ENCODE peak calls at places on chromosome 19, in seven cellular contexts. H, D, J, Q, W, K and Y are unnamed samples.

GRCh38 chr19:38946229-38947010 is 15.7 kb downstream of the MRPS12 start:
- DNase-seq in Q (no peak), D (no peak), W (no peak), K (no peak), H (no peak), J (no peak), Y (no peak)

GRCh38 chr19:46784262-46785053 is 3.9 kb downstream of the SLC1A5 start:
- DNase-seq in Q (no peak), W (peak), J (no peak), H (peak), K (no peak), D (peak), Y (peak)

GRCh38 chr19:44732235-44733014 is 16.1 kb upstream of the BCL3 start:
- DNase-seq in J (no peak), K (no peak), W (no peak), H (no peak), D (no peak), Q (no peak), Y (no peak)

GRCh38 chr19:10201176-10201575 is 6.4 kb upstream of the DNMT1 start:
- DNase-seq in H (no peak), D (no peak), K (no peak), Q (no peak), W (no peak), J (no peak), Y (no peak)

GRCh38 chr19:15640294-15640903 is at the start of gene CYP4F3:
- DNase-seq in D (no peak), Q (no peak), W (no peak), J (no peak), H (no peak), K (no peak), Y (no peak)

GRCh38 chr19:40284251-40284500 is 969 bp downstream of the AKT2 start:
- DNase-seq in D (no peak), W (no peak), K (no peak), Q (no peak), H (no peak), J (no peak), Y (no peak)

GRCh38 chr19:7246601-7247000 is 47.6 kb downstream of the INSR start:
- DNase-seq in K (no peak), D (no peak), H (no peak), J (no peak), Q (no peak), W (no peak), Y (no peak)

GRCh38 chr19:42653841-42654240 is 59.1 kb upstream of the CEACAM8 start:
- DNase-seq in J (no peak), H (no peak), K (no peak), D (peak), W (no peak), Q (no peak), Y (peak)

GRCh38 chr19:2974342-2974932 is 2.9 kb upstream of the TLE6 start:
- DNase-seq in K (no peak), D (no peak), J (no peak), Q (no peak), W (no peak), H (no peak), Y (peak)